ENCODE peak calls at places on chromosome 9, in ten cellular contexts. U, M, B, F, G, I, X, Y, W and S are unnamed samples.

GRCh38 chr9:131610231-131610761 is 65.0 kb downstream of the PRRT1B start:
- DNase-seq in U (no peak), M (no peak), B (no peak), F (no peak), G (no peak), I (no peak), X (no peak), Y (no peak), W (no peak), S (no peak)

GRCh38 chr9:84371737-84372136 is 31.2 kb upstream of the SLC28A3 start:
- DNase-seq in U (peak), M (no peak), B (no peak), F (peak), G (no peak), I (no peak), X (no peak), Y (no peak), W (no peak), S (no peak)

GRCh38 chr9:69785757-69786156 is 25.9 kb upstream of the PTAR1 start:
- DNase-seq in U (no peak), M (no peak), B (no peak), F (no peak), G (no peak), I (no peak), X (no peak), Y (no peak), W (no peak), S (no peak)

GRCh38 chr9:131478421-131478868 is 24.3 kb upstream of the POMT1 start:
- DNase-seq in U (no peak), M (peak), B (peak), F (no peak), G (no peak), I (no peak), X (no peak), Y (peak), W (peak), S (no peak)

GRCh38 chr9:91776409-91777365 is 173.3 kb downstream of the ROR2 start:
- DNase-seq in U (no peak), M (no peak), B (no peak), F (no peak), G (no peak), I (no peak), X (no peak), Y (no peak), W (no peak), S (no peak)

GRCh38 chr9:137621131-137621757 is 2.4 kb downstream of the EHMT1 start:
- DNase-seq in U (no peak), M (no peak), B (no peak), F (no peak), G (no peak), I (no peak), X (no peak), Y (no peak), W (no peak), S (no peak)

GRCh38 chr9:95508968-95509850 is 7.6 kb downstream of the PTCH1 start:
- DNase-seq in U (peak), M (peak), B (peak), F (peak), G (peak), I (peak), X (peak), Y (no peak), W (peak), S (peak)

GRCh38 chr9:117555964-117556629 is 141.2 kb upstream of the ASTN2 start:
- DNase-seq in U (peak), M (no peak), B (no peak), F (no peak), G (no peak), I (no peak), X (peak), Y (no peak), W (peak), S (no peak)

GRCh38 chr9:18124760-18125159 is 349.2 kb upstream of the ADAMTSL1 start:
- DNase-seq in U (no peak), M (no peak), B (no peak), F (no peak), G (no peak), I (no peak), X (no peak), Y (no peak), W (no peak), S (no peak)

GRCh38 chr9:127949827-127950512 is 12.3 kb upstream of the DPM2 start:
- DNase-seq in U (no peak), M (no peak), B (no peak), F (no peak), G (no peak), I (no peak), X (peak), Y (no peak), W (no peak), S (no peak)

GRCh38 chr9:125558453-125559084 is 148.4 kb downstream of the MAPKAP1 start:
- DNase-seq in U (peak), M (peak), B (peak), F (no peak), G (peak), I (peak), X (peak), Y (no peak), W (no peak), S (no peak)

GRCh38 chr9:17171309-17172094 is 36.7 kb downstream of the CNTLN start:
- DNase-seq in U (no peak), M (no peak), B (no peak), F (no peak), G (no peak), I (no peak), X (no peak), Y (no peak), W (no peak), S (no peak)

GRCh38 chr9:37994639-37995347 is 74.2 kb downstream of the SHB start:
- DNase-seq in U (no peak), M (no peak), B (no peak), F (peak), G (no peak), I (peak), X (peak), Y (peak), W (peak), S (peak)

GRCh38 chr9:975740-976257 is 656 bp upstream of the DMRT3 start:
- DNase-seq in U (no peak), M (no peak), B (no peak), F (no peak), G (no peak), I (no peak), X (no peak), Y (no peak), W (no peak), S (no peak)

GRCh38 chr9:111598730-111599091 is 736 bp downstream of the PTGR1 start:
- DNase-seq in U (no peak), M (no peak), B (no peak), F (peak), G (no peak), I (no peak), X (no peak), Y (no peak), W (peak), S (no peak)

GRCh38 chr9:23644906-23645305 is 181.1 kb downstream of the ELAVL2 start:
- DNase-seq in U (no peak), M (no peak), B (no peak), F (no peak), G (no peak), I (no peak), X (no peak), Y (no peak), W (no peak), S (no peak)

GRCh38 chr9:113309204-113309813 is 6.1 kb upstream of the RNF183 start:
- DNase-seq in U (no peak), M (no peak), B (peak), F (no peak), G (no peak), I (no peak), X (peak), Y (no peak), W (no peak), S (no peak)

GRCh38 chr9:119370816-119371215 is 1.6 kb upstream of the BRINP1 start:
- DNase-seq in U (no peak), M (no peak), B (no peak), F (peak), G (no peak), I (no peak), X (peak), Y (no peak), W (peak), S (no peak)

GRCh38 chr9:19498015-19498414 is 89.2 kb downstream of the ACER2 start:
- DNase-seq in U (no peak), M (no peak), B (no peak), F (no peak), G (no peak), I (no peak), X (no peak), Y (no peak), W (no peak), S (no peak)